ENCODE peak calls at places on chromosomes 7 and 10, in seven cellular contexts. X, T, O, N, Z, R and E are unnamed samples.

GRCh38 chr7:88153378-88153777 is 66.5 kb downstream of the SRI start:
- DNase-seq in R (no peak), T (no peak), X (no peak), O (no peak), N (no peak), Z (no peak), E (no peak)

GRCh38 chr7:148575640-148576411 is 14.7 kb upstream of the C7orf33 start:
- DNase-seq in X (peak; percentile 55), N (peak; percentile 75), O (peak; percentile 71), T (peak; percentile 64), R (peak; percentile 73), Z (peak; percentile 60), E (peak; percentile 64)

GRCh38 chr10:34791947-34792346 is 23.1 kb downstream of the PARD3 start:
- DNase-seq in X (no peak), Z (no peak), R (no peak), T (no peak), N (no peak), O (no peak), E (no peak)

GRCh38 chr7:116591202-116592040 is 66.6 kb downstream of the CAV1 start:
- DNase-seq in O (peak; percentile 74), T (peak; percentile 51), Z (peak; percentile 51), X (no peak), R (peak; percentile 60), N (peak; percentile 59), E (peak; percentile 61)

GRCh38 chr10:6530211-6530840 is 49.8 kb downstream of the PRKCQ start:
- DNase-seq in R (no peak), Z (no peak), X (peak; percentile 71), O (no peak), T (no peak), N (no peak), E (no peak)

GRCh38 chr10:117603081-117603480 is 60.5 kb downstream of the EMX2 start:
- DNase-seq in R (no peak), N (no peak), X (no peak), Z (no peak), T (no peak), O (no peak), E (no peak)

GRCh38 chr7:55571534-55572377 is 546 bp downstream of the VOPP1 start:
- DNase-seq in X (peak; percentile 86), Z (peak; percentile 55), T (peak; percentile 20), R (peak; percentile 57), O (peak; percentile 38), N (peak; percentile 46), E (peak; percentile 38)

GRCh38 chr10:113018034-113018433 is 68.0 kb downstream of the TCF7L2 start:
- DNase-seq in O (no peak), Z (no peak), R (no peak), N (no peak), X (no peak), T (no peak), E (no peak)

GRCh38 chr10:74967850-74968620 is 141.6 kb downstream of the KAT6B start:
- DNase-seq in X (no peak), O (peak; percentile 100), N (peak; percentile 29), T (no peak), R (no peak), Z (no peak), E (peak; percentile 24)

GRCh38 chr10:71126432-71126831 is 85.9 kb upstream of the UNC5B start:
- DNase-seq in O (no peak), N (no peak), Z (no peak), T (no peak), X (no peak), R (no peak), E (no peak)

GRCh38 chr7:102028206-102028826 is 210.9 kb downstream of the CUX1 start:
- DNase-seq in X (no peak), Z (no peak), T (no peak), O (no peak), N (no peak), R (no peak), E (no peak)

GRCh38 chr10:27558612-27559020 is 54.5 kb downstream of the RAB18 start:
- DNase-seq in N (peak; percentile 69), Z (peak; percentile 55), T (peak; percentile 76), X (no peak), O (peak; percentile 69), R (peak; percentile 74), E (peak; percentile 50)

GRCh38 chr10:125084191-125085186 is 75.9 kb downstream of the CTBP2 start:
- DNase-seq in T (peak; percentile 91), Z (peak; percentile 94), X (no peak), O (peak; percentile 87), R (peak; percentile 94), N (peak; percentile 98), E (peak; percentile 92)

GRCh38 chr7:132708501-132708900 is 132.2 kb upstream of the PLXNA4 start:
- DNase-seq in N (no peak), Z (no peak), T (no peak), O (no peak), R (no peak), X (no peak), E (no peak)

GRCh38 chr7:118436663-118437062 is 212.2 kb downstream of the ANKRD7 start:
- DNase-seq in O (no peak), T (no peak), X (no peak), Z (no peak), R (no peak), N (no peak), E (no peak)

GRCh38 chr10:77082601-77083252 is 554.9 kb downstream of the KCNMA1 start:
- DNase-seq in T (peak; percentile 52), Z (no peak), R (no peak), O (no peak), X (no peak), N (no peak), E (peak; percentile 51)

GRCh38 chr7:45089314-45089891 is 634 bp upstream of the NACAD start:
- DNase-seq in R (peak; percentile 49), Z (peak; percentile 49), N (peak; percentile 45), X (peak; percentile 63), T (peak; percentile 54), O (peak; percentile 37), E (peak; percentile 47)

GRCh38 chr10:109931153-109931552 is 7.8 kb upstream of the XPNPEP1 start:
- DNase-seq in O (no peak), N (peak; percentile 60), R (no peak), Z (no peak), T (peak; percentile 65), X (no peak), E (peak; percentile 73)

GRCh38 chr7:149225106-149225505 is 14.3 kb upstream of the ZNF212 start:
- DNase-seq in R (no peak), X (no peak), T (no peak), O (no peak), N (no peak), Z (no peak), E (no peak)

GRCh38 chr7:20507157-20507556 is 108.3 kb upstream of the ABCB5 start:
- DNase-seq in X (no peak), R (no peak), O (peak; percentile 71), N (no peak), Z (no peak), T (no peak), E (no peak)

GRCh38 chr7:20506175-20506574 is 109.3 kb upstream of the ABCB5 start:
- DNase-seq in O (no peak), T (no peak), X (no peak), R (no peak), N (no peak), Z (no peak), E (no peak)

GRCh38 chr7:20504060-20504459 is 111.4 kb upstream of the ABCB5 start:
- DNase-seq in R (no peak), Z (no peak), N (no peak), T (no peak), O (no peak), X (no peak), E (no peak)

GRCh38 chr7:20509892-20510645 is 105.4 kb upstream of the ABCB5 start:
- DNase-seq in Z (no peak), N (no peak), X (no peak), T (no peak), R (no peak), O (no peak), E (no peak)

GRCh38 chr7:20508109-20508508 is 107.4 kb upstream of the ABCB5 start:
- DNase-seq in Z (peak; percentile 14), O (peak; percentile 12), T (no peak), X (no peak), R (peak; percentile 13), N (peak; percentile 25), E (no peak)
- TF ChIP-seq CTCF in Z (no peak), O (peak; percentile 31), T (no peak), X (no peak), R (no peak), N (no peak), E (no peak)

GRCh38 chr10:60139798-60140566 is 233.6 kb upstream of the CCDC6 start:
- DNase-seq in O (peak; percentile 89), T (peak; percentile 64), R (peak; percentile 75), N (peak; percentile 81), Z (peak; percentile 71), X (no peak), E (peak; percentile 61)
- H3K4me3 ChIP-seq in O (peak overlapping the region; percentile 59), T (no peak overlapping the region), R (peak overlapping the region; percentile 23), N (peak overlapping the region; percentile 14), Z (peak overlapping the region; percentile 17), X (no peak overlapping the region), E (no peak overlapping the region)

DNA sequence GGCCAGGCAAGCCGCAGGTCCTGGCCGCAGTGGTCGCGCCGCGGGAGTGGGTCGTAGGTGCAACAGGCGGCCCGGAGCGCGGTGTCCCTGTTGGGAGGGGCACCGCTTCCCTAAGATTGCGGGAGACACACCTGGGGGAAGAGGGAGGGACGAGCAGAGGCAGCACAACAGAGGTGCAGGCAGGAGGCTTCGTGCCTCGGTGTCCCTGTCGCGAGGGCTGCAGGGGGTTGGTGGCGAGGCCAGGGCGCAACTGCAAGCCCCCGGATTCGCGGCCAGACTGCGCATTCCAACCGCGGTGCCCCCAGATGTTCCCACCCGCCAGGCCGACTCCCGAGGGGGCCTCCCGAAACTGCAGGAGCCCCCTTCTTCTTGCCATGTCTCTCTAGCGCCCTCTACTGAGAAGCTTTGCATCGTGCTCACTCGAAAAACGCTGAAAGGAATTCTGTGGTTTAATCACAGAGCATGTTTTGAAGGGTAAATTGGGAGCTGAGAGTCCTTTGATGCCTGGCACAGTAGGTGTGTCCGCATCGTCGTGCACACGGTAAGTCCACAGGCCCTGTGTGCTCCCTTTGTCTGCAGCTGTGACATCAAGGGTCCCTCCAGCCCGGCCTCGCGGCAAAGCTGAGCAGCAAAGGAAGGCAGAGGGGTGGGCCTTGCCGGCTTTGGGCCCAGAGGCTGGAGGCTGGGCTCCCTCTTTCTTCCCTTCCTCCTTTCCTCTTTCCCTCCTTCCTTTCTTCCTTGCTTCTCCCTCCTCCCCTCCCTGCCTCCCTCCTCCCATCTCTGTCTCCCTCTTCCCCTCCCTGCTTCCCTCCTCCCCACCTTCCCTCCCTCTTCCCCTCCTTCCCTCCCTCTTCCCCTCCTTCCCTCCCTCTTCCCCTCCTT is 6.2 kb upstream of the MBL2 start:
- DNase-seq in Z (peak; percentile 35), O (peak; percentile 88), R (peak; percentile 73), N (peak; percentile 49), X (no peak), T (peak; percentile 18), E (peak; percentile 21)
- TF ChIP-seq CTCF in Z (peak; percentile 82), O (peak; percentile 99), R (peak; percentile 86), N (peak; percentile 63), X (no peak), T (peak; percentile 44), E (peak; percentile 49)

DNA sequence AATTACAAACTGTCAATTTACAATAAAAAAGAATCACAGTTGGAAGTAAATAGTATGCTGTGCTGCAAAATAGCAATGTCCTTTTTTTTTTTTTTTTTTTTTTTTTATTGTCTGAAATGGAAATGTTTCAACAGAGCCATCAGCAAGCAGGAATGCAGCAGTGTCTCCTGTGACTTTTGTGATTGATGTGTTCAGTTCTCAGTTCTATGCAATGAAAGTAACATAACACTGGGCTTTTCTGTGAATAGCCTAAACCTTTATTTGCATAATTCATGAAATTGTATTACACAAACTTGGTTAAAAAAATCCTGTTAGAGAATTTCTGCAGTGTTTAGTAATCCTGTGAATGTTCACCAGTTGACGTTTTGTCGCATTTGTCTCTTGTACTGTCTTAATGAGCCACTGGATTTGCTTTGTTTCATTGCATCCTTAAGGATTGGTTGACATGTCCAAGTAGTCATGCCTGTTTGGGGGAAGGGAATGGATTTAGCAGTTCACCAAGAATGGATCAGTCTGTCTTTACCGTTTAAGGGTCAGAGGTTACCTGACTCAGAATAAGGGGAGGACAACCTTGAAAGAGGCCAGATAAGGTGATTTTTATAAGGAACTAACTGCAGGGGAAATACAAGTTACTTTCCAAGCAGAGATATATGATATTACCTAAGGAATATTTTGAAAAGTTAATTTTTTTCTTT is 192.7 kb downstream of the MLLT10 start:
- DNase-seq in T (peak; percentile 48), X (no peak), N (no peak), O (peak; percentile 39), Z (no peak), R (no peak), E (no peak)
- H3K4me3 ChIP-seq in T (no peak overlapping the region), X (no peak overlapping the region), N (no peak overlapping the region), O (no peak overlapping the region), Z (no peak overlapping the region), R (no peak overlapping the region), E (no peak overlapping the region)